ENCODE peak calls at places on chromosomes 2 and 18, in eight cellular contexts. R is LoVo; Q is endothelial cell of umbilical vein; B is NCI-H2081; A is LHCN-M2; E is CD4-positive, CD25-positive, alpha-beta regulatory T cell; L is iPS DF 19.7; F is nephron progenitor cell. P is an unnamed sample.

GRCh38 chr2:165864353-165864752 is 70.3 kb upstream of the GALNT3 start:
- DNase-seq in R (no peak), Q (no peak), B (no peak), A (no peak), E (no peak), L (no peak), F (no peak), P (peak)

GRCh38 chr2:16122556-16122955 is 182.2 kb downstream of the MYCN start:
- DNase-seq in R (no peak), Q (no peak), B (no peak), A (no peak), E (no peak), L (no peak), F (no peak), P (no peak)

GRCh38 chr2:199197448-199197847 is 260.3 kb downstream of the SATB2 start:
- DNase-seq in R (no peak), Q (no peak), B (no peak), A (peak), E (no peak), L (no peak), F (no peak), P (no peak)

GRCh38 chr2:71449343-71449742 is 4.0 kb upstream of the DYSF start:
- DNase-seq in R (no peak), Q (no peak), B (no peak), A (no peak), E (no peak), L (no peak), F (no peak), P (no peak)

GRCh38 chr2:106175084-106175850 is 18.8 kb downstream of the UXS1 start:
- DNase-seq in R (no peak), Q (no peak), B (no peak), A (no peak), E (no peak), L (no peak), F (no peak), P (no peak)

GRCh38 chr18:5961828-5962150 is 66.5 kb upstream of the TMEM200C start:
- DNase-seq in R (no peak), Q (no peak), B (no peak), A (no peak), E (no peak), L (no peak), F (no peak), P (no peak)

GRCh38 chr18:57797209-57797651 is 5.9 kb downstream of the ATP8B1 start:
- DNase-seq in R (peak), Q (no peak), B (no peak), A (no peak), E (no peak), L (no peak), F (peak), P (peak)

GRCh38 chr2:192195548-192196418 is 1.1 kb upstream of the TMEFF2 start:
- DNase-seq in R (no peak), Q (peak), B (no peak), A (peak), E (no peak), L (no peak), F (peak), P (no peak)

GRCh38 chr2:46380038-46380940 is 83.1 kb downstream of the EPAS1 start:
- DNase-seq in R (no peak), Q (no peak), B (no peak), A (no peak), E (no peak), L (no peak), F (no peak), P (no peak)

GRCh38 chr2:102020596-102021170 is 28.9 kb downstream of the IL1R2 start:
- DNase-seq in R (peak), Q (peak), B (peak), A (peak), E (peak), L (peak), F (peak), P (peak)

P was measured in COR-L47.